ENCODE peak calls at places on chromosome 18, in four cellular contexts. P, Z, A and Q are unnamed samples.

GRCh38 chr18:48802543-48803428 is 148.0 kb downstream of the SMAD7 start:
- DNase-seq in P (peak), Z (no peak), A (no peak), Q (no peak)

GRCh38 chr18:22983175-22983574 is 50.0 kb downstream of the RBBP8 start:
- DNase-seq in P (no peak), Z (peak), A (no peak), Q (no peak)

GRCh38 chr18:50163505-50163904 is 31.4 kb downstream of the MYO5B start:
- DNase-seq in P (no peak), Z (no peak), A (no peak), Q (no peak)

GRCh38 chr18:59821983-59822382 is 77.8 kb upstream of the PMAIP1 start:
- DNase-seq in P (no peak), Z (no peak), A (no peak), Q (no peak)

GRCh38 chr18:5982332-5982731 is 87.0 kb upstream of the TMEM200C start:
- DNase-seq in P (no peak), Z (no peak), A (no peak), Q (no peak)

GRCh38 chr18:34787931-34788532 is 77.9 kb downstream of the DTNA start:
- DNase-seq in P (no peak), Z (peak), A (peak), Q (no peak)

GRCh38 chr18:76167440-76167839 is 327.6 kb downstream of the ZNF516 start:
- DNase-seq in P (no peak), Z (no peak), A (no peak), Q (no peak)

GRCh38 chr18:21004721-21005120 is 106.9 kb downstream of the ROCK1 start:
- DNase-seq in P (no peak), Z (no peak), A (no peak), Q (no peak)

GRCh38 chr18:57063601-57064000 is 83.3 kb upstream of the BOD1L2 start:
- DNase-seq in P (no peak), Z (no peak), A (no peak), Q (no peak)

GRCh38 chr18:8744656-8745055 is 39.3 kb downstream of the MTCL1 start:
- DNase-seq in P (no peak), Z (no peak), A (peak), Q (no peak)

GRCh38 chr18:23373564-23373963 is 79.5 kb upstream of the RIOK3 start:
- DNase-seq in P (no peak), Z (no peak), A (no peak), Q (no peak)

GRCh38 chr18:10739152-10739551 is 213.3 kb downstream of the NAPG start:
- DNase-seq in P (no peak), Z (no peak), A (no peak), Q (no peak)

GRCh38 chr18:31041346-31042067 is 1.0 kb downstream of the DSC3 start:
- DNase-seq in P (peak), Z (no peak), A (no peak), Q (no peak)

GRCh38 chr18:3179430-3180089 is 40.2 kb downstream of the MYOM1 start:
- DNase-seq in P (no peak), Z (no peak), A (no peak), Q (no peak)

GRCh38 chr18:60157810-60158209 is 214.8 kb downstream of the MC4R start:
- DNase-seq in P (no peak), Z (no peak), A (no peak), Q (no peak)

GRCh38 chr18:56097561-56098095 is 509.6 kb upstream of the TCF4 start:
- DNase-seq in P (no peak), Z (no peak), A (no peak), Q (no peak)

GRCh38 chr18:25853716-25854465 is 236.5 kb downstream of the SS18 start:
- DNase-seq in P (no peak), Z (no peak), A (no peak), Q (no peak)

GRCh38 chr18:76451475-76452331 is 43.3 kb downstream of the ZNF516 start:
- DNase-seq in P (no peak), Z (no peak), A (no peak), Q (no peak)

GRCh38 chr18:69787825-69788547 is 159.7 kb downstream of the CD226 start:
- DNase-seq in P (no peak), Z (no peak), A (no peak), Q (no peak)

GRCh38 chr18:50051288-50051687 is 143.7 kb downstream of the MYO5B start:
- DNase-seq in P (no peak), Z (no peak), A (no peak), Q (no peak)

GRCh38 chr18:57956495-57956894 is 87.5 kb upstream of the NEDD4L start:
- DNase-seq in P (no peak), Z (no peak), A (no peak), Q (no peak)

GRCh38 chr18:45386256-45386655 is 229.0 kb upstream of the SLC14A2 start:
- DNase-seq in P (no peak), Z (no peak), A (no peak), Q (no peak)

GRCh38 chr18:28512357-28512756 is 335.4 kb upstream of the CDH2 start:
- DNase-seq in P (no peak), Z (no peak), A (no peak), Q (no peak)

GRCh38 chr18:22335644-22336275 is 82.0 kb downstream of the CTAGE1 start:
- DNase-seq in P (no peak), Z (no peak), A (no peak), Q (no peak)

GRCh38 chr18:79420033-79420745 is 24.5 kb downstream of the NFATC1 start:
- DNase-seq in P (peak), Z (no peak), A (no peak), Q (no peak)

GRCh38 chr18:57869228-57869627 is 66.1 kb upstream of the ATP8B1 start:
- DNase-seq in P (no peak), Z (no peak), A (no peak), Q (no peak)

GRCh38 chr18:36960038-36960437 is 131.1 kb downstream of the KIAA1328 start:
- DNase-seq in P (peak), Z (no peak), A (no peak), Q (no peak)

GRCh38 chr18:10440874-10441273 is 13.6 kb upstream of the APCDD1 start:
- DNase-seq in P (no peak), Z (no peak), A (no peak), Q (no peak)